ENCODE peak calls at places on chromosomes 12 and 14, in five cellular contexts. S, V, I, J and G are unnamed samples.
A peak's percentile ranks its signal among the peaks of the same experiment; 100 is the strongest.

GRCh38 chr14:70907172-70907995 is at the start of gene PCNX1:
- DNase-seq in S (peak; percentile 91), V (peak; percentile 82), I (peak; percentile 94), J (peak; percentile 89), G (peak; percentile 96)

GRCh38 chr12:26227376-26227775 is 32.0 kb downstream of the SSPN start:
- DNase-seq in S (no peak), V (no peak), I (no peak), J (no peak), G (no peak)

GRCh38 chr12:120879102-120879501 is 25.1 kb downstream of the SPPL3 start:
- DNase-seq in S (no peak), V (no peak), I (no peak), J (peak; percentile 13), G (no peak)

GRCh38 chr12:95790025-95790911 is at the start of gene NTN4:
- DNase-seq in S (peak; percentile 74), V (no peak), I (peak; percentile 82), J (peak; percentile 47), G (no peak)

GRCh38 chr12:120879711-120880300 is 24.4 kb downstream of the SPPL3 start:
- DNase-seq in S (no peak), V (no peak), I (no peak), J (no peak), G (no peak)

GRCh38 chr14:23910081-23910875 is 43.3 kb upstream of the DHRS4 start:
- DNase-seq in S (no peak), V (peak; percentile 27), I (peak; percentile 30), J (peak; percentile 75), G (peak; percentile 87)

GRCh38 chr12:46407360-46407759 is 34.8 kb upstream of the SLC38A2 start:
- DNase-seq in S (no peak), V (no peak), I (no peak), J (no peak), G (no peak)

GRCh38 chr12:30795410-30795659 is 40.6 kb upstream of the CAPRIN2 start:
- DNase-seq in S (no peak), V (no peak), I (no peak), J (no peak), G (no peak)

GRCh38 chr12:65532162-65532561 is 253.7 kb downstream of the MSRB3 start:
- DNase-seq in S (no peak), V (no peak), I (no peak), J (no peak), G (no peak)

GRCh38 chr14:44438936-44439335 is 68.1 kb downstream of the FSCB start:
- DNase-seq in S (no peak), V (no peak), I (no peak), J (no peak), G (no peak)

GRCh38 chr12:22935090-22935489 is 310.1 kb downstream of the ETNK1 start:
- DNase-seq in S (peak; percentile 49), V (no peak), I (peak; percentile 44), J (no peak), G (no peak)

GRCh38 chr12:39061576-39061975 is 156.2 kb upstream of the CPNE8 start:
- DNase-seq in S (no peak), V (no peak), I (no peak), J (no peak), G (no peak)

GRCh38 chr12:93274937-93275336 is 102.8 kb upstream of the NUDT4 start:
- DNase-seq in S (no peak), V (no peak), I (no peak), J (no peak), G (no peak)

GRCh38 chr14:56274556-56274955 is 156.3 kb downstream of the PELI2 start:
- DNase-seq in S (no peak), V (no peak), I (no peak), J (no peak), G (no peak)

GRCh38 chr14:96257056-96257455 is 1.0 kb downstream of the BDKRB1 start:
- DNase-seq in S (no peak), V (no peak), I (no peak), J (no peak), G (no peak)

GRCh38 chr14:59161571-59162175 is 26.8 kb upstream of the DAAM1 start:
- DNase-seq in S (no peak), V (no peak), I (no peak), J (no peak), G (no peak)